ENCODE peak calls at places on chromosomes 16 and 17, in four cellular contexts. K is ascending aorta, A is A549, F is bronchial epithelial cell. Q is an unnamed sample.

GRCh38 chr17:78970834-78971763 is 8.6 kb downstream of the LGALS3BP start:
- DNase-seq in A (peak), K (peak), F (peak), Q (peak)

GRCh38 chr17:69762766-69763165 is 312.3 kb upstream of the KCNJ16 start:
- DNase-seq in F (no peak), A (no peak), K (no peak), Q (no peak)

GRCh38 chr16:12423151-12423550 is 380.5 kb downstream of the CPPED1 start:
- DNase-seq in K (no peak), A (no peak), F (no peak), Q (no peak)

GRCh38 chr17:17220529-17220928 is 14.4 kb upstream of the PLD6 start:
- DNase-seq in A (no peak), F (no peak), K (no peak), Q (no peak)

GRCh38 chr16:87056083-87056482 is 261.1 kb downstream of the C16orf95 start:
- DNase-seq in A (peak), F (no peak), K (peak), Q (peak)

GRCh38 chr17:42185497-42185860 is 227 bp upstream of the HCRT start:
- DNase-seq in F (no peak), A (no peak), K (no peak), Q (no peak)

GRCh38 chr16:63289834-63290460 is 1253.7 kb upstream of the CDH8 start:
- DNase-seq in F (peak), A (peak), K (no peak), Q (peak)

GRCh38 chr17:36859701-36860100 is 77.6 kb upstream of the LHX1 start:
- DNase-seq in K (no peak), A (no peak), F (no peak), Q (no peak)

GRCh38 chr16:85616608-85617311 is 3.6 kb downstream of the GSE1 start:
- DNase-seq in F (no peak), K (no peak), A (no peak), Q (no peak)

GRCh38 chr16:79613009-79613408 is 12.5 kb upstream of the MAF start:
- DNase-seq in K (no peak), F (peak), A (no peak), Q (no peak)

GRCh38 chr16:81337097-81337496 is 22.3 kb downstream of the GAN start:
- DNase-seq in A (no peak), K (no peak), F (no peak), Q (no peak)

GRCh38 chr17:72358465-72358864 is 237.6 kb downstream of the SOX9 start:
- DNase-seq in K (no peak), A (peak), F (peak), Q (peak)

GRCh38 chr17:5486206-5487124 is at the start of gene MIS12:
- DNase-seq in A (peak), K (peak), F (peak), Q (peak)

GRCh38 chr17:5481451-5481850 is 4.5 kb downstream of the DERL2 start:
- DNase-seq in A (no peak), F (no peak), K (no peak), Q (no peak)

GRCh38 chr17:5488752-5489151 is 2.4 kb downstream of the MIS12 start:
- DNase-seq in A (no peak), K (no peak), F (no peak), Q (no peak)

GRCh38 chr17:5485270-5486205 is at the start of gene DERL2:
- DNase-seq in F (no peak), A (peak), K (no peak), Q (peak)
- TF ChIP-seq CTCF in F (no peak), A (no peak), K (no peak), Q (no peak)

GRCh38 chr16:88936008-88936912 is 40.7 kb downstream of the CBFA2T3 start:
- DNase-seq in A (no peak), F (no peak), K (no peak), Q (no peak)
- TF ChIP-seq CTCF in A (no peak), F (no peak), K (no peak), Q (no peak)

GRCh38 chr17:43917348-43918025 is 10.2 kb upstream of the MPP2 start:
- DNase-seq in F (peak), K (peak), A (peak), Q (peak)
- TF ChIP-seq CTCF in F (peak), K (peak), A (peak), Q (peak)

GRCh38 chr17:3335876-3336275 is 37.7 kb upstream of the OR3A1 start:
- DNase-seq in A (peak), F (peak), K (no peak), Q (no peak)
- TF ChIP-seq CTCF in A (peak), F (peak), K (no peak), Q (no peak)

DNA sequence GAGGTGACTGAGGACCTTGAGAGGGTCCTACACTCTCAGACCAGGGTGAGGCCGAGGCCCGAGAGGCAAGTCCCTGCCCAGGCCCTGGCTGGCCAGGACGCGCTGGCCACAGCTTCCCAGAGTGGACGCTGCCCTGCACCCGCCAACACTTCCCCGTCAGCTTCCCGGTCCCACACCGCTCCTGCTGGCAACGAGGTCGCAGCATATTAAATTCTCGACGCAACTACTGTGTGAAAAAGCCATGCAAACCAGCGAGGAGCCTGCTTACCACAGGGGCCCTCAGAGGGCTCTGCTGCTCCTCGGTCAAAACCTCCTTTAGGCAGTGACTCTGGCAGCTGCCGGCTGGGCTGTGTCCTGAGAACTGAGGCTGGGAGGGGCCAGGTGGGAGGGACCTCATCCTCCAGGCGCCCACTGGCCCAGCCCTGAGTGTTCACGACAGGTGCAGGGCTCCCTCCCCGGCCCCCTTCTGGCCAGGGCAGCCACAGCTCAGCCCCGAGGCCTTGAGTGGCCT is 2.1 kb upstream of the TEX19 start:
- DNase-seq in K (no peak), F (no peak), A (no peak), Q (no peak)
- TF ChIP-seq CTCF in K (no peak), F (no peak), A (no peak), Q (no peak)

DNA sequence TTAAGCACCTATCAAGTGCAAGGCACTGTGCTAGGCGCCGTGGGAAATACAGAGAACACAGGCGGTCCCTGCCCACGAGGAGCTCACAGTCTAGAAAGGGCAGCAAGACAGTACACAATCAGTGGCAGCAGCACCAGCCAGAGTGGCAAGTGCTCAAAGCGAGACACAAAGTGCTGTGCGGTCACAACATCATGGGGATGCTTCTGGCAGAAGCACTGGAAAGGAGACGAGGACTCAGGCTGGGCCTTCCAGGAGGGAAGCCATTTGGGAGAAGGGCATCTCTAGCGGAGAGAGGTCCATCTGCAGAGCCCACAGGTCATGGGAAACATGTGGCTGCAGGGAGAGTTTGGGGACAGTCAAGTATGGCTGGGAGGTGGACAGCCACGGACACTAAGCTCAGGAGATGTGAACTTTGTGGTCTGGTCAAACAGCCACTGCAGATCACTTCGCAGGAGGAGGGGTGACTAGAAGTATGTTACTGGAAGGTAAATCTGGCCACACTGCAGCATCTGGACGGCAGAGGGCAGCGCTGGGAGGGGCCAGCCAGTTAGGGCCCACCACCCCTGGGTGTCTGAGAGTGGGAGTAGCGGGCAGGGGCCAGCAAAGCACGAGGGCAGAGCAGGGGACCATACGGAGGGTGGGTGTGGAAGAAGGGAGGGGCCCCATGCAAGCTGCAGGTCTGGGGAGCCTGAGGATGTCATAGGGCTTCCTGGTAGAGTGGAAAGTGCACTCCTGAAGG is 71.1 kb downstream of the N4BP1 start:
- DNase-seq in F (no peak), K (no peak), A (no peak), Q (no peak)
- TF ChIP-seq CTCF in F (peak), K (no peak), A (peak), Q (peak)

GRCh38 chr16:88373211-88373610 is 9.5 kb upstream of the ZNF469 start:
- DNase-seq in A (no peak), F (no peak), K (no peak), Q (no peak)
- TF ChIP-seq CTCF in A (no peak), F (no peak), K (no peak), Q (no peak)

DNA sequence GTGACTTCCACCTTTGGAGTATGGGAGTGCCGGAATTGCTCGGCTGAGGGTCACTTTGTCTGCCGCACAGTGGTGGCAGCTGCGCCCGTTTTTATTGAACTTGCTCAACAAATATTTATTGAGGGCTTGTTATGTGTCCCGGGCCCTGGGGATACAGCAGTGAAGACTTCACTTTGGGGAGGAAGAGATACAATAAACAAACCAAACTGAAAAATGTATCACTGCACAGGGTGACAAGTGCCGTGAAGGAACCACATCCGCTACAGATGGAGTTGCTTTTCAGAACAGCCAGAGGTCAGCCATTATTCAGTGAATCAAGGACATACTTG is 185.6 kb downstream of the NTN1 start:
- DNase-seq in K (no peak), F (no peak), A (no peak), Q (no peak)
- TF ChIP-seq CTCF in K (no peak), F (no peak), A (no peak), Q (no peak)

Q was measured in fibroblast of pulmonary artery.